ENCODE peak calls at places on chromosomes 13 and 19, in four cellular contexts. X is HAP-1, Q is RWPE1, K is caudate nucleus. C is an unnamed sample.

GRCh38 chr19:38670921-38671398 is 23.5 kb downstream of the ACTN4 start:
- DNase-seq in X (no peak), Q (no peak), K (no peak), C (no peak)

GRCh38 chr13:50523307-50523706 is 320.2 kb downstream of the DLEU7 start:
- DNase-seq in X (no peak), Q (no peak), K (no peak), C (no peak)

GRCh38 chr13:52411629-52412028 is 5.7 kb upstream of the THSD1 start:
- DNase-seq in X (no peak), Q (peak; percentile 65), K (no peak), C (no peak)

GRCh38 chr19:47860602-47861297 is 1.7 kb downstream of the TPRX2 start:
- DNase-seq in X (no peak), Q (no peak), K (no peak), C (no peak)

GRCh38 chr13:25733696-25734435 is 317.9 kb downstream of the SHISA2 start:
- DNase-seq in X (no peak), Q (no peak), K (no peak), C (no peak)

GRCh38 chr19:55592391-55593090 is 6.8 kb downstream of the FIZ1 start:
- DNase-seq in X (no peak), Q (no peak), K (no peak), C (no peak)

GRCh38 chr13:110811008-110811720 is 97.7 kb downstream of the ING1 start:
- DNase-seq in X (no peak), Q (no peak), K (no peak), C (no peak)

GRCh38 chr13:100347941-100348340 is 240.6 kb downstream of the GGACT start:
- DNase-seq in X (no peak), Q (peak; percentile 24), K (no peak), C (no peak)

GRCh38 chr19:12680034-12680433 is 1.6 kb downstream of the DHPS start:
- DNase-seq in X (no peak), Q (no peak), K (no peak), C (no peak)

GRCh38 chr19:15644066-15644741 is 3.5 kb downstream of the CYP4F3 start:
- DNase-seq in X (no peak), Q (no peak), K (no peak), C (no peak)

GRCh38 chr13:45205124-45205523 is 4.3 kb upstream of the KCTD4 start:
- DNase-seq in X (no peak), Q (no peak), K (no peak), C (no peak)

GRCh38 chr19:7657047-7657779 is 11.6 kb upstream of the RETN start:
- DNase-seq in X (no peak), Q (no peak), K (no peak), C (no peak)

GRCh38 chr19:19062454-19063182 is 1.2 kb upstream of the SLC25A42 start:
- DNase-seq in X (no peak), Q (peak; percentile 42), K (peak; percentile 8), C (peak; percentile 43)

GRCh38 chr19:46755077-46755852 is 9.0 kb upstream of the STRN4 start:
- DNase-seq in X (no peak), Q (no peak), K (no peak), C (no peak)

GRCh38 chr13:72726721-72727416 is 560 bp downstream of the MZT1 start:
- DNase-seq in X (peak; percentile 22), Q (peak; percentile 39), K (peak; percentile 56), C (no peak)

GRCh38 chr13:111902726-111903125 is 164.2 kb upstream of the SOX1 start:
- DNase-seq in X (no peak), Q (no peak), K (no peak), C (no peak)

GRCh38 chr13:37485766-37486165 is 112.8 kb downstream of the POSTN start:
- DNase-seq in X (no peak), Q (no peak), K (no peak), C (no peak)

GRCh38 chr19:19385900-19386339 is 19.6 kb upstream of the GATAD2A start:
- DNase-seq in X (no peak), Q (no peak), K (peak; percentile 31), C (no peak)

GRCh38 chr13:91024157-91024792 is 323.2 kb upstream of the MIR17HG start:
- DNase-seq in X (no peak), Q (no peak), K (no peak), C (no peak)

GRCh38 chr13:107743100-107743499 is 472.2 kb downstream of the LIG4 start:
- DNase-seq in X (no peak), Q (no peak), K (no peak), C (no peak)

GRCh38 chr19:5547881-5548280 is 19.9 kb downstream of the TINCR start:
- DNase-seq in X (peak; percentile 71), Q (peak; percentile 36), K (no peak), C (no peak)

GRCh38 chr13:26839682-26840081 is 79.1 kb upstream of the GPR12 start:
- DNase-seq in X (no peak), Q (no peak), K (no peak), C (no peak)

GRCh38 chr19:54017266-54017665 is 25.8 kb downstream of the CACNG6 start:
- DNase-seq in X (no peak), Q (no peak), K (no peak), C (no peak)

GRCh38 chr19:44608391-44608821 is 5.0 kb upstream of the IGSF23 start:
- DNase-seq in X (peak; percentile 89), Q (no peak), K (no peak), C (no peak)

GRCh38 chr13:44908712-44909111 is 80.6 kb downstream of the NUFIP1 start:
- DNase-seq in X (no peak), Q (no peak), K (no peak), C (no peak)

GRCh38 chr19:4523306-4524110 is 5.2 kb upstream of the PLIN4 start:
- DNase-seq in X (peak; percentile 11), Q (no peak), K (no peak), C (no peak)

GRCh38 chr13:38735655-38736440 is 49.0 kb downstream of the FREM2 start:
- DNase-seq in X (peak; percentile 42), Q (no peak), K (no peak), C (no peak)